ENCODE peak calls at places on chromosome 13, in seven cellular contexts. H is left cardiac atrium; M is T-helper 17 cell; U is stimulated activated CD8-positive, alpha-beta memory T cell treated with anti-CD3 and anti-CD28 coated beads, Interleukin-15, amount 100 ng/mL, for 24 hours; W is NCI-H1105; R is H54; P is EH. A is an unnamed sample.

GRCh38 chr13:35225582-35225981 is 250.9 kb downstream of the MAB21L1 start:
- DNase-seq in R (no peak), W (no peak), P (no peak), U (no peak), M (no peak), H (no peak), A (no peak)

GRCh38 chr13:101454767-101455166 is 2.3 kb downstream of the ITGBL1 start:
- DNase-seq in M (no peak), U (no peak), P (peak; percentile 60), W (no peak), H (no peak), R (no peak), A (peak; percentile 54)

GRCh38 chr13:20336761-20337160 is 104.6 kb upstream of the GJB6 start:
- DNase-seq in W (no peak), U (no peak), M (no peak), P (no peak), R (no peak), H (no peak), A (no peak)

GRCh38 chr13:73466561-73466960 is 407.8 kb downstream of the KLF5 start:
- DNase-seq in R (no peak), P (no peak), M (no peak), U (no peak), H (no peak), W (no peak), A (no peak)

GRCh38 chr13:98155475-98156111 is 12.7 kb downstream of the FARP1 start:
- DNase-seq in P (peak; percentile 82), W (no peak), U (no peak), R (no peak), M (no peak), H (no peak), A (peak; percentile 74)

GRCh38 chr13:87129602-87130300 is 541.4 kb upstream of the SLITRK5 start:
- DNase-seq in W (no peak), R (peak; percentile 9), H (no peak), U (no peak), M (no peak), P (no peak), A (peak; percentile 49)

GRCh38 chr13:75263741-75264407 is 218.1 kb downstream of the TBC1D4 start:
- DNase-seq in W (no peak), U (no peak), M (no peak), P (peak; percentile 52), H (no peak), R (no peak), A (peak; percentile 42)

GRCh38 chr13:33678906-33679657 is 138.9 kb upstream of the RFC3 start:
- DNase-seq in R (peak; percentile 38), U (peak; percentile 11), P (no peak), W (no peak), M (peak; percentile 31), H (peak; percentile 69), A (peak; percentile 79)

GRCh38 chr13:87792878-87793277 is 121.7 kb downstream of the SLITRK5 start:
- DNase-seq in M (no peak), H (no peak), R (no peak), P (no peak), W (no peak), U (no peak), A (no peak)

GRCh38 chr13:98014766-98015165 is 61.3 kb downstream of the IPO5 start:
- DNase-seq in W (no peak), H (no peak), P (peak; percentile 92), U (no peak), M (no peak), R (peak; percentile 23), A (peak; percentile 93)

GRCh38 chr13:113110048-113110851 is 4.7 kb downstream of the F7 start:
- DNase-seq in M (peak; percentile 8), H (peak; percentile 31), W (no peak), U (no peak), R (no peak), P (no peak), A (peak; percentile 37)

GRCh38 chr13:45422731-45423130 is 4.6 kb upstream of the SLC25A30 start:
- DNase-seq in P (no peak), U (no peak), W (no peak), R (no peak), H (no peak), M (no peak), A (no peak)

GRCh38 chr13:111472559-111473460 is 152.4 kb downstream of the TEX29 start:
- DNase-seq in M (no peak), W (no peak), R (no peak), P (no peak), H (no peak), U (no peak), A (no peak)

GRCh38 chr13:45341799-45342584 is 1.0 kb upstream of the TPT1 start:
- DNase-seq in R (peak; percentile 5), W (no peak), U (no peak), H (peak; percentile 57), P (peak; percentile 61), M (no peak), A (peak; percentile 85)

GRCh38 chr13:40344270-40345148 is 321.9 kb downstream of the FOXO1 start:
- DNase-seq in M (no peak), R (no peak), P (peak; percentile 14), W (no peak), H (no peak), U (no peak), A (no peak)

GRCh38 chr13:100397627-100398026 is 191.0 kb downstream of the GGACT start:
- DNase-seq in H (no peak), P (no peak), M (no peak), W (no peak), U (no peak), R (no peak), A (no peak)

GRCh38 chr13:27125357-27126282 is 46.0 kb downstream of the USP12 start:
- DNase-seq in H (no peak), U (no peak), R (no peak), P (no peak), W (no peak), M (no peak), A (no peak)

GRCh38 chr13:107441279-107441678 is 774.1 kb downstream of the LIG4 start:
- DNase-seq in U (no peak), M (no peak), W (no peak), R (peak; percentile 60), P (no peak), H (no peak), A (peak; percentile 90)

GRCh38 chr13:29411493-29411892 is 184.0 kb downstream of the SLC7A1 start:
- DNase-seq in W (no peak), P (peak; percentile 79), M (no peak), H (no peak), U (no peak), R (no peak), A (peak; percentile 26)

GRCh38 chr13:75364131-75364713 is 117.7 kb downstream of the TBC1D4 start:
- DNase-seq in R (no peak), P (no peak), W (no peak), M (no peak), U (no peak), H (no peak), A (no peak)

GRCh38 chr13:51636349-51636890 is 52.2 kb downstream of the WDFY2 start:
- DNase-seq in M (no peak), H (no peak), R (no peak), W (no peak), U (no peak), P (no peak), A (no peak)

GRCh38 chr13:43567608-43568007 is 219.2 kb downstream of the ENOX1 start:
- DNase-seq in H (no peak), M (no peak), W (no peak), U (no peak), P (peak; percentile 78), R (no peak), A (peak; percentile 55)

GRCh38 chr13:50417597-50417996 is 402.4 kb downstream of the KCNRG start:
- DNase-seq in M (no peak), R (no peak), U (no peak), H (no peak), P (no peak), W (no peak), A (no peak)

GRCh38 chr13:33441015-33441414 is 155.5 kb upstream of the STARD13 start:
- DNase-seq in R (no peak), P (peak; percentile 37), W (no peak), H (no peak), U (no peak), M (no peak), A (peak; percentile 37)

GRCh38 chr13:100274942-100275506 is 186.1 kb downstream of the PCCA start:
- DNase-seq in H (no peak), R (no peak), P (no peak), U (no peak), M (no peak), W (no peak), A (no peak)

GRCh38 chr13:25380082-25380481 is 8.3 kb downstream of the ATP8A2 start:
- DNase-seq in W (no peak), U (no peak), H (no peak), R (no peak), P (no peak), M (no peak), A (no peak)

GRCh38 chr13:69935043-69935442 is 172.6 kb upstream of the ATXN8OS start:
- DNase-seq in W (no peak), U (no peak), H (no peak), P (no peak), R (no peak), M (no peak), A (no peak)

GRCh38 chr13:102580552-102581169 is 16.1 kb upstream of the TPP2 start:
- DNase-seq in U (no peak), M (no peak), H (no peak), P (peak; percentile 67), W (peak; percentile 50), R (no peak), A (peak; percentile 78)

GRCh38 chr13:43698743-43699142 is 88.0 kb downstream of the ENOX1 start:
- DNase-seq in H (no peak), U (no peak), M (no peak), P (peak; percentile 51), R (no peak), W (no peak), A (peak; percentile 69)

GRCh38 chr13:104779311-104779710 is 1713.1 kb upstream of the SLC10A2 start:
- DNase-seq in M (no peak), R (no peak), U (no peak), H (no peak), W (peak; percentile 26), P (no peak), A (peak; percentile 1)

GRCh38 chr13:109697936-109698335 is 88.4 kb downstream of the IRS2 start:
- DNase-seq in U (no peak), R (no peak), H (no peak), W (no peak), P (no peak), M (no peak), A (no peak)

GRCh38 chr13:40356011-40356410 is 310.4 kb downstream of the FOXO1 start:
- DNase-seq in M (no peak), H (no peak), U (no peak), P (no peak), W (no peak), R (no peak), A (no peak)

GRCh38 chr13:72437458-72437857 is 290.0 kb downstream of the MZT1 start:
- DNase-seq in W (no peak), H (no peak), M (no peak), P (peak; percentile 85), U (no peak), R (no peak), A (no peak)

GRCh38 chr13:78660130-78660857 is 1.3 kb upstream of the OBI1 start:
- DNase-seq in M (no peak), H (no peak), W (no peak), U (no peak), P (no peak), R (no peak), A (no peak)

GRCh38 chr13:39401091-39401647 is 201.8 kb downstream of the LHFPL6 start:
- DNase-seq in H (no peak), W (no peak), M (no peak), R (no peak), P (no peak), U (no peak), A (no peak)

GRCh38 chr13:107866007-107866665 is 349.2 kb downstream of the LIG4 start:
- DNase-seq in U (no peak), M (no peak), R (peak; percentile 66), W (peak; percentile 83), P (peak; percentile 3), H (no peak), A (peak; percentile 68)

GRCh38 chr13:30065181-30065580 is 214.8 kb upstream of the UBL3 start:
- DNase-seq in W (no peak), M (no peak), H (no peak), U (no peak), P (no peak), R (no peak), A (peak; percentile 16)

GRCh38 chr13:46296920-46297319 is 85.2 kb downstream of the LRRC63 start:
- DNase-seq in R (no peak), P (peak; percentile 94), U (no peak), M (no peak), H (no peak), W (no peak), A (peak; percentile 92)